ENCODE peak calls at places on chromosome 21, in nine cellular contexts. One of them, this sample, is unnamed.

GRCh38 chr21:46081022-46081861 is 16.7 kb upstream of the COL6A2 start:
- DNase-seq in fibroblast of lung: peak; percentile 35
- DNase-seq in HTR-8/SVneo: no peak
- DNase-seq in psoas muscle: no peak
- DNase-seq in NCI-H1417: no peak
- DNase-seq in stomach: peak; percentile 22
- DNase-seq in IMR-90: no peak
- DNase-seq in activated effector memory CD4-positive, alpha-beta T cell treated with Interleukin-2 at 50 U/mL for 16 hours: no peak
- DNase-seq in bronchial epithelial cell: no peak
- DNase-seq in this sample: no peak

GRCh38 chr21:26587621-26588260 is 14.7 kb upstream of the CYYR1 start:
- DNase-seq in fibroblast of lung: peak; percentile 92
- DNase-seq in HTR-8/SVneo: peak; percentile 76
- DNase-seq in psoas muscle: no peak
- DNase-seq in NCI-H1417: no peak
- DNase-seq in stomach: no peak
- DNase-seq in IMR-90: peak; percentile 44
- DNase-seq in activated effector memory CD4-positive, alpha-beta T cell treated with Interleukin-2 at 50 U/mL for 16 hours: no peak
- DNase-seq in bronchial epithelial cell: peak; percentile 87
- DNase-seq in this sample: peak; percentile 72

GRCh38 chr21:36707763-36708511 is 9.0 kb downstream of the SIM2 start:
- DNase-seq in fibroblast of lung: no peak
- DNase-seq in HTR-8/SVneo: no peak
- DNase-seq in psoas muscle: no peak
- DNase-seq in NCI-H1417: no peak
- DNase-seq in stomach: no peak
- DNase-seq in IMR-90: no peak
- DNase-seq in activated effector memory CD4-positive, alpha-beta T cell treated with Interleukin-2 at 50 U/mL for 16 hours: no peak
- DNase-seq in bronchial epithelial cell: no peak
- DNase-seq in this sample: no peak

GRCh38 chr21:14864211-14865021 is 200.4 kb downstream of the NRIP1 start:
- DNase-seq in fibroblast of lung: peak; percentile 82
- DNase-seq in HTR-8/SVneo: no peak
- DNase-seq in psoas muscle: peak; percentile 70
- DNase-seq in NCI-H1417: peak; percentile 61
- DNase-seq in stomach: peak; percentile 68
- DNase-seq in IMR-90: peak; percentile 86
- DNase-seq in activated effector memory CD4-positive, alpha-beta T cell treated with Interleukin-2 at 50 U/mL for 16 hours: no peak
- DNase-seq in bronchial epithelial cell: peak; percentile 73
- DNase-seq in this sample: peak; percentile 8

GRCh38 chr21:30193201-30193600 is 22.7 kb downstream of the CLDN8 start:
- DNase-seq in fibroblast of lung: no peak
- DNase-seq in HTR-8/SVneo: no peak
- DNase-seq in psoas muscle: no peak
- DNase-seq in NCI-H1417: no peak
- DNase-seq in stomach: no peak
- DNase-seq in IMR-90: no peak
- DNase-seq in activated effector memory CD4-positive, alpha-beta T cell treated with Interleukin-2 at 50 U/mL for 16 hours: no peak
- DNase-seq in bronchial epithelial cell: peak; percentile 56
- DNase-seq in this sample: no peak

GRCh38 chr21:38312822-38313221 is 56.0 kb downstream of the KCNJ15 start:
- DNase-seq in fibroblast of lung: no peak
- DNase-seq in HTR-8/SVneo: no peak
- DNase-seq in psoas muscle: no peak
- DNase-seq in NCI-H1417: no peak
- DNase-seq in stomach: no peak
- DNase-seq in IMR-90: no peak
- DNase-seq in activated effector memory CD4-positive, alpha-beta T cell treated with Interleukin-2 at 50 U/mL for 16 hours: no peak
- DNase-seq in bronchial epithelial cell: no peak
- DNase-seq in this sample: no peak

GRCh38 chr21:30434033-30434631 is 4.1 kb downstream of the KRTAP13-4 start:
- DNase-seq in fibroblast of lung: peak; percentile 0
- DNase-seq in HTR-8/SVneo: peak; percentile 6
- DNase-seq in psoas muscle: no peak
- DNase-seq in NCI-H1417: peak; percentile 2
- DNase-seq in stomach: peak; percentile 26
- DNase-seq in IMR-90: no peak
- DNase-seq in activated effector memory CD4-positive, alpha-beta T cell treated with Interleukin-2 at 50 U/mL for 16 hours: no peak
- DNase-seq in bronchial epithelial cell: peak; percentile 47
- DNase-seq in this sample: peak; percentile 62

GRCh38 chr21:37045139-37045538 is 27.7 kb downstream of the PIGP start:
- DNase-seq in fibroblast of lung: no peak
- DNase-seq in HTR-8/SVneo: no peak
- DNase-seq in psoas muscle: no peak
- DNase-seq in NCI-H1417: no peak
- DNase-seq in stomach: no peak
- DNase-seq in IMR-90: no peak
- DNase-seq in activated effector memory CD4-positive, alpha-beta T cell treated with Interleukin-2 at 50 U/mL for 16 hours: no peak
- DNase-seq in bronchial epithelial cell: no peak
- DNase-seq in this sample: no peak

GRCh38 chr21:40681164-40681859 is 165.6 kb downstream of the DSCAM start:
- DNase-seq in fibroblast of lung: no peak
- DNase-seq in HTR-8/SVneo: no peak
- DNase-seq in psoas muscle: no peak
- DNase-seq in NCI-H1417: no peak
- DNase-seq in stomach: no peak
- DNase-seq in IMR-90: no peak
- DNase-seq in activated effector memory CD4-positive, alpha-beta T cell treated with Interleukin-2 at 50 U/mL for 16 hours: no peak
- DNase-seq in bronchial epithelial cell: no peak
- DNase-seq in this sample: no peak